ENCODE peak calls at places on chromosomes 5 and 9, in nine cellular contexts. One of them, this sample, is unnamed.

GRCh38 chr9:132977626-132978450 is 656 bp upstream of the GFI1B start:
- DNase-seq in ovary: peak; percentile 60
- DNase-seq in RWPE2: no peak
- DNase-seq in GM23338: peak; percentile 84
- DNase-seq in breast epithelium: no peak
- DNase-seq in pancreas: peak; percentile 82
- DNase-seq in HCT116: peak; percentile 54
- DNase-seq in psoas muscle: peak; percentile 50
- DNase-seq in upper lobe of right lung: peak; percentile 79
- DNase-seq in this sample: peak; percentile 91

GRCh38 chr5:106849266-106849665 is 821.5 kb downstream of the EFNA5 start:
- DNase-seq in GM23338: no peak
- DNase-seq in psoas muscle: no peak
- DNase-seq in upper lobe of right lung: no peak
- DNase-seq in pancreas: no peak
- DNase-seq in HCT116: no peak
- DNase-seq in breast epithelium: no peak
- DNase-seq in RWPE2: no peak
- DNase-seq in ovary: no peak
- DNase-seq in this sample: no peak

GRCh38 chr5:111254613-111255012 is 30.4 kb downstream of the CAMK4 start:
- DNase-seq in pancreas: no peak
- DNase-seq in RWPE2: no peak
- DNase-seq in HCT116: no peak
- DNase-seq in psoas muscle: no peak
- DNase-seq in breast epithelium: no peak
- DNase-seq in GM23338: no peak
- DNase-seq in upper lobe of right lung: no peak
- DNase-seq in ovary: no peak
- DNase-seq in this sample: no peak

GRCh38 chr9:37602817-37603216 is 10.4 kb upstream of the TOMM5 start:
- DNase-seq in pancreas: no peak
- DNase-seq in ovary: no peak
- DNase-seq in psoas muscle: peak; percentile 61
- DNase-seq in breast epithelium: peak; percentile 90
- DNase-seq in HCT116: no peak
- DNase-seq in RWPE2: peak; percentile 91
- DNase-seq in upper lobe of right lung: peak; percentile 69
- DNase-seq in GM23338: no peak
- DNase-seq in this sample: no peak

GRCh38 chr5:95331358-95331757 is 46.5 kb upstream of the MCTP1 start:
- DNase-seq in upper lobe of right lung: no peak
- DNase-seq in pancreas: no peak
- DNase-seq in psoas muscle: no peak
- DNase-seq in HCT116: no peak
- DNase-seq in GM23338: no peak
- DNase-seq in breast epithelium: no peak
- DNase-seq in RWPE2: no peak
- DNase-seq in ovary: no peak
- DNase-seq in this sample: no peak

GRCh38 chr5:87115839-87116364 is 151.8 kb upstream of the RASA1 start:
- DNase-seq in breast epithelium: no peak
- DNase-seq in pancreas: no peak
- DNase-seq in psoas muscle: no peak
- DNase-seq in GM23338: no peak
- DNase-seq in ovary: no peak
- DNase-seq in RWPE2: no peak
- DNase-seq in upper lobe of right lung: no peak
- DNase-seq in HCT116: no peak
- DNase-seq in this sample: no peak

GRCh38 chr9:87497080-87497603 is 525 bp upstream of the DAPK1 start:
- DNase-seq in ovary: no peak
- DNase-seq in upper lobe of right lung: no peak
- DNase-seq in psoas muscle: no peak
- DNase-seq in breast epithelium: no peak
- DNase-seq in pancreas: no peak
- DNase-seq in GM23338: peak; percentile 64
- DNase-seq in HCT116: no peak
- DNase-seq in RWPE2: no peak
- DNase-seq in this sample: no peak

GRCh38 chr5:77698920-77699319 is 60.4 kb upstream of the OTP start:
- DNase-seq in breast epithelium: no peak
- DNase-seq in HCT116: no peak
- DNase-seq in RWPE2: no peak
- DNase-seq in GM23338: no peak
- DNase-seq in psoas muscle: no peak
- DNase-seq in ovary: no peak
- DNase-seq in pancreas: no peak
- DNase-seq in upper lobe of right lung: no peak
- DNase-seq in this sample: no peak

GRCh38 chr9:89536145-89536574 is 38.2 kb upstream of the SEMA4D start:
- DNase-seq in pancreas: no peak
- DNase-seq in GM23338: no peak
- DNase-seq in breast epithelium: no peak
- DNase-seq in ovary: no peak
- DNase-seq in upper lobe of right lung: no peak
- DNase-seq in HCT116: no peak
- DNase-seq in psoas muscle: no peak
- DNase-seq in RWPE2: no peak
- DNase-seq in this sample: no peak

DNA sequence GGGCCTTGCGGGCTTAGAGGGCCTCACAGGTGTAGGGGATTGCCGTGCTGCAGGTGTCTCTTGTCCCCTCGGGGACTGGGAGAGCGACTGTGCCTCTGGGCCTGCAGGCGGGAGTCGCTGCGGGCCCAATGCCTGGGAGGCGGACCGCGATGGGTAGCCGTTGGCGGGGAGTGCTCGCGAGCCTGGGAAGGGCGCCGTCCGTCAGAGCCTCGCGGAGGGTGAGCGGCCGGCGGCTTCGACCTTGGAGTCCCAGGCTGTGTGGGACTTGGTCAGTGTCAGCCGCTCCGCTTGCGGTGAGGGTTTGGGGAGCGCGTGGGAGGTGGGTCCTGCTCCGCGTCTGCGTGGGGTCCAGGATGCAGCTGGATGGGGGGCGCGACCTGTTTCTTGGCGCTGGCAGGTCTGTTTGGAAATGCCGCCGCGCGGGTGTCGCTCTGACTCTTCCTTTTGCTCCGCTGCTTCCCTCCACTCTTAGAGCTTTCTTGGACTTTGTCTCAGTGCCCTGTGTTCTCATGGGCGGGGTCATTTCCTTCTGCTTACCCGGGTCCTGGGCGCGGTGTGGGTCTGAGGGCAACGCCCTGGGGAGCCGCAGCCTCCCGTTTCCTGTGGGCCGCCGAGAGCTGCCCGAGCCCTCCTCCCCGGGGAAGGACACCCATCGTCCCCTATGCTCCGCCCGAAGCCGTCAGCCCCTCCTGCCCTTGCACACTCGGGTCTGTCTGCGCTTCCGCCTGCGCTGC is 88.9 kb upstream of the CACNA1B start:
- DNase-seq in HCT116: no peak
- DNase-seq in ovary: peak; percentile 55
- DNase-seq in psoas muscle: no peak
- DNase-seq in upper lobe of right lung: peak; percentile 68
- DNase-seq in pancreas: no peak
- DNase-seq in GM23338: peak; percentile 74
- DNase-seq in RWPE2: no peak
- DNase-seq in breast epithelium: no peak
- DNase-seq in this sample: no peak
- H3K27ac ChIP-seq in HCT116: no peak overlapping the region
- H3K27ac ChIP-seq in ovary: no peak overlapping the region
- H3K27ac ChIP-seq in psoas muscle: no peak overlapping the region
- H3K27ac ChIP-seq in upper lobe of right lung: peak overlapping the region; percentile 66
- H3K27ac ChIP-seq in pancreas: no peak overlapping the region
- H3K27ac ChIP-seq in GM23338: no peak overlapping the region
- H3K27ac ChIP-seq in RWPE2: no peak overlapping the region
- H3K27ac ChIP-seq in breast epithelium: no peak overlapping the region
- H3K27ac ChIP-seq in this sample: no peak overlapping the region

GRCh38 chr5:168313596-168314204 is 22.3 kb downstream of the WWC1 start:
- DNase-seq in RWPE2: no peak
- DNase-seq in ovary: no peak
- DNase-seq in GM23338: no peak
- DNase-seq in HCT116: no peak
- DNase-seq in breast epithelium: no peak
- DNase-seq in pancreas: no peak
- DNase-seq in upper lobe of right lung: no peak
- DNase-seq in psoas muscle: no peak
- DNase-seq in this sample: no peak

GRCh38 chr5:168312606-168313297 is 21.3 kb downstream of the WWC1 start:
- DNase-seq in upper lobe of right lung: no peak
- DNase-seq in pancreas: no peak
- DNase-seq in HCT116: no peak
- DNase-seq in RWPE2: no peak
- DNase-seq in psoas muscle: no peak
- DNase-seq in ovary: no peak
- DNase-seq in GM23338: no peak
- DNase-seq in breast epithelium: no peak
- DNase-seq in this sample: no peak

GRCh38 chr5:168315991-168316578 is 24.6 kb downstream of the WWC1 start:
- DNase-seq in RWPE2: no peak
- DNase-seq in GM23338: no peak
- DNase-seq in HCT116: no peak
- DNase-seq in upper lobe of right lung: peak; percentile 71
- DNase-seq in breast epithelium: peak; percentile 71
- DNase-seq in pancreas: peak; percentile 65
- DNase-seq in psoas muscle: no peak
- DNase-seq in ovary: no peak
- DNase-seq in this sample: no peak

GRCh38 chr5:168315416-168315990 is 24.1 kb downstream of the WWC1 start:
- DNase-seq in RWPE2: no peak
- DNase-seq in pancreas: no peak
- DNase-seq in upper lobe of right lung: no peak
- DNase-seq in HCT116: no peak
- DNase-seq in breast epithelium: no peak
- DNase-seq in GM23338: no peak
- DNase-seq in ovary: no peak
- DNase-seq in psoas muscle: no peak
- DNase-seq in this sample: no peak

DNA sequence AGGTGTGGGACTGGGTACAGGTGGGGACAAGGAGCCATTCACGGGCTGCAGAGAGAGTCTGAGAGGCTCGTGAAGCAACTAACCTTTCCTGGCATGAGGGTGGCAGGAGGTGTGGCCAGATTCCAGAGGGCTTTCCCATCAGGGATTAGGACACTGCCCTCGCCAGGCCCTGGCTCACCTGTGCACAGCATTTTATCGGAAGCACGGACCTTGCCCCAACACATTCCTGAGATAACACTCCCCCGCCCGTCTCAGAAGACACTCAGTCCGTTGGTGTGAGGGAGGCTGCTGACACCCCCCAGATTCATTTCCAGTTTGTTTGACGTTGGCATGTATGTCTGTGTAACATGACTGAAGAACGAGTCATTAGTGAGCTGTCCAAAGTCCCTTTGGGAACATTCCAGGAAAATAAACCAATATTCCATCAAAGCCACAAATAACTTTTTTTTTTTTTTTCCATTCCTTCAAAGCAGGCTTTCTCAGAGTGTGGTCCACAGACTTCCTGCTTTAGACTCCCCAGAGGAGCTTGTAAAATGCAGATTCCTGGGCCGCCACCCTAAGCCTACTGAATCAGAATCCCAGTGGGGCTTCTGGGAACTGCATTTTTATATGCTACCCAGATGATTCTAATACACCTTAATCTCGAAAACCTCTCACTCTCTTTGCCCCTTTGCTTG is 23.4 kb downstream of the WWC1 start:
- DNase-seq in upper lobe of right lung: peak; percentile 87
- DNase-seq in GM23338: peak; percentile 59
- DNase-seq in ovary: no peak
- DNase-seq in psoas muscle: no peak
- DNase-seq in HCT116: peak; percentile 86
- DNase-seq in breast epithelium: peak; percentile 75
- DNase-seq in RWPE2: peak; percentile 100
- DNase-seq in pancreas: peak; percentile 80
- DNase-seq in this sample: no peak
- TF ChIP-seq CTCF in upper lobe of right lung: no peak
- TF ChIP-seq CTCF in GM23338: no peak
- TF ChIP-seq CTCF in ovary: no peak
- TF ChIP-seq CTCF in psoas muscle: no peak
- TF ChIP-seq CTCF in HCT116: no peak
- TF ChIP-seq CTCF in breast epithelium: no peak
- TF ChIP-seq CTCF in RWPE2: peak; percentile 43
- TF ChIP-seq CTCF in pancreas: no peak
- TF ChIP-seq CTCF in this sample: no peak

DNA sequence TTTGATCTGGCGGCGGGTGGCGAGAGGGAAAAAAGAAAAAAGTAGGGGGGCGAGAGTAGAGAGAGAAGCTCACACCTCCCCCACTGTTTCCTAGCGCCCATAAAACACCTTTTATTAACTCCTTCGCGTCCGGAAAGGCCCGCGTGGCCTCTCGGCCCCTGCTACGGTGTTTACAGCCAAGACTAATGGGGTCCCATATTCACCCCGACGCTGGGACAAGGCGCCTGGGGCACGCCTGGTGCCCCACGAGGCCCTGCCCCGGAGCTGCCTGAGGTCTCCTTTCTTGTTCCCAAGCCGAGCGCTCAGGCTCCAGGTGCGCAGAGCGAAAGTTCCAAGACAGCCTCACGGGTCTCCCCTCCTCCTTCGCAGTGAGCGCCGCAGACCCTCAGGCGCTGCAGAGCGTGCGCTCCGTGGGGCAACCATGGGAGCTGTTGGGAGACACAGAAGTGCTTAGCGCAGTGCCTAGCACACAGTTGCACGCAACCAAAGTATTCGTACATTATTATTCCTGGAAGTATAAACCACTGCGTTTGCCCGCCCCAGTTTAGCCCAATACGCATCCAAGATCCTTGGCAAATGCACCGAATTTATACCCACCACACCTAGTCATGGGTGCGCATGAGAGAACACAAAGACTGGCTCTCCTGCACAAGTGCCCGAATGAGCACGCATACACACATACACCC is 4.3 kb downstream of the HAND1 start:
- DNase-seq in psoas muscle: no peak
- DNase-seq in HCT116: no peak
- DNase-seq in pancreas: no peak
- DNase-seq in breast epithelium: no peak
- DNase-seq in ovary: no peak
- DNase-seq in upper lobe of right lung: no peak
- DNase-seq in RWPE2: no peak
- DNase-seq in GM23338: peak; percentile 82
- DNase-seq in this sample: no peak
- H3K27me3 ChIP-seq in psoas muscle: peaks cover 50% of the 10 kb centered on the region
- H3K27me3 ChIP-seq in HCT116: no peaks in the 10 kb centered on the region
- H3K27me3 ChIP-seq in pancreas: peaks cover 32% of the 10 kb centered on the region
- H3K27me3 ChIP-seq in breast epithelium: no peaks in the 10 kb centered on the region
- H3K27me3 ChIP-seq in ovary: peaks cover 2% of the 10 kb centered on the region
- H3K27me3 ChIP-seq in upper lobe of right lung: peaks cover 100% of the 10 kb centered on the region
- H3K27me3 ChIP-seq in RWPE2: peaks cover 89% of the 10 kb centered on the region
- H3K27me3 ChIP-seq in GM23338: peaks cover 100% of the 10 kb centered on the region
- H3K27me3 ChIP-seq in this sample: no peaks in the 10 kb centered on the region

DNA sequence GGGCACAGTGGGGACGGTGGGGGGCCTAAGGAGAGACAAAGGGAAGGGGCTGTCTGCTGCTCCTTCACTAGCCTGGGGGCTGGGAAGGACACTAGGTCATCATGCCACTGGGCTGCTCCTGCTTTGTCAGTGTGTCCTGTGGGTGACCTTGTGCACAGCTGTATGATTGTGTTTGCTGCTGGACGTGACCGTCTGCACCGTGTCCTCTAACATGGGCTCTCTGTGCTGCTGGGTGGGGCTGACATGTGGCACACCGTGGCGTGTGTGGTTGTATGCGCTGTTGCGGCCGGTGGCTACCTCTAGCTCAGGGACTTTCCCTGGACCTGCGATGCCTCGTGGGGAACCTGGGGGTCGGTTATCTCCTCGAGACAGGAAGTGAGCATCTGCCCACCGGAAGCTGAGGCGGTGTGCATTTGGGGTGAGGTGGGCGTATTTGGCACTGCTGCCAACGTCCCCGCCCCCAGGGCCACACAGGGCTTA is 3.1 kb downstream of the N4BP3 start:
- DNase-seq in GM23338: no peak
- DNase-seq in ovary: no peak
- DNase-seq in upper lobe of right lung: no peak
- DNase-seq in RWPE2: no peak
- DNase-seq in breast epithelium: no peak
- DNase-seq in pancreas: no peak
- DNase-seq in HCT116: no peak
- DNase-seq in psoas muscle: no peak
- DNase-seq in this sample: no peak
- H3K27ac ChIP-seq in GM23338: peak overlapping the region; percentile 99
- H3K27ac ChIP-seq in ovary: no peak overlapping the region
- H3K27ac ChIP-seq in upper lobe of right lung: no peak overlapping the region
- H3K27ac ChIP-seq in RWPE2: no peak overlapping the region
- H3K27ac ChIP-seq in breast epithelium: no peak overlapping the region
- H3K27ac ChIP-seq in pancreas: no peak overlapping the region
- H3K27ac ChIP-seq in HCT116: no peak overlapping the region
- H3K27ac ChIP-seq in psoas muscle: no peak overlapping the region
- H3K27ac ChIP-seq in this sample: no peak overlapping the region